ENCODE peak calls at places on chromosomes 13 and 19, in ten cellular contexts. O is esophagus muscularis mucosa, Y is suprapubic skin, U is HepG2, C is ovary, A is upper lobe of left lung, H is stomach, E is SK-N-SH, V is K562, F is GM12878. T is an unnamed sample.

GRCh38 chr19:49142866-49143335 is 12.3 kb downstream of the HRC start:
- DNase-seq in F (no peak), O (no peak), U (no peak), E (peak; percentile 95), H (peak; percentile 91), C (peak; percentile 74), Y (peak; percentile 82), A (peak; percentile 92), V (peak; percentile 97), T (peak; percentile 95)

GRCh38 chr19:45403781-45404556 is 900 bp downstream of the PPP1R13L start:
- DNase-seq in U (peak; percentile 70), A (peak; percentile 71), F (no peak), C (peak; percentile 60), H (peak; percentile 73), E (peak; percentile 64), V (peak; percentile 78), O (no peak), Y (peak; percentile 81), T (peak; percentile 73)

GRCh38 chr19:56142087-56142787 is 1.1 kb downstream of the ZNF444 start:
- DNase-seq in F (no peak), C (no peak), Y (no peak), E (no peak), H (peak; percentile 84), V (no peak), O (no peak), A (peak; percentile 82), U (peak; percentile 97), T (no peak)

GRCh38 chr19:46537136-46538097 is 41.8 kb upstream of the PNMA8B start:
- DNase-seq in V (peak; percentile 37), H (peak; percentile 65), U (no peak), A (peak; percentile 54), F (no peak), O (no peak), C (no peak), E (peak; percentile 70), Y (no peak), T (peak; percentile 75)

GRCh38 chr13:108911807-108912206 is 282.4 kb downstream of the MYO16 start:
- DNase-seq in F (no peak), H (no peak), V (no peak), U (no peak), A (no peak), Y (no peak), E (no peak), C (no peak), O (no peak), T (no peak)

GRCh38 chr13:51823861-51824260 is 19.9 kb upstream of the DHRS12 start:
- DNase-seq in O (no peak), V (no peak), A (no peak), E (no peak), C (no peak), Y (no peak), U (no peak), H (no peak), F (no peak), T (no peak)

GRCh38 chr13:93304868-93305613 is 78.4 kb downstream of the GPC6 start:
- DNase-seq in O (no peak), E (peak; percentile 16), H (no peak), V (no peak), F (no peak), A (no peak), U (no peak), C (no peak), Y (no peak), T (no peak)

GRCh38 chr19:46514589-46515289 is 19.1 kb upstream of the PNMA8B start:
- DNase-seq in Y (no peak), U (no peak), H (no peak), V (no peak), C (no peak), A (no peak), E (no peak), O (no peak), F (no peak), T (no peak)

GRCh38 chr19:28847468-28847867 is 365.5 kb downstream of the UQCRFS1 start:
- DNase-seq in E (no peak), H (no peak), C (no peak), A (no peak), U (no peak), Y (no peak), V (no peak), O (no peak), F (no peak), T (no peak)

GRCh38 chr13:78341032-78341431 is 262.3 kb downstream of the POU4F1 start:
- DNase-seq in Y (no peak), E (no peak), O (no peak), H (no peak), A (no peak), U (no peak), V (no peak), F (no peak), C (no peak), T (no peak)

GRCh38 chr19:42555801-42556200 is 27.5 kb upstream of the CEACAM1 start:
- DNase-seq in V (no peak), H (no peak), F (no peak), O (no peak), Y (no peak), E (no peak), U (no peak), A (no peak), C (no peak), T (no peak)

GRCh38 chr13:93794197-93794885 is 567.7 kb downstream of the GPC6 start:
- DNase-seq in U (no peak), C (no peak), O (no peak), A (no peak), V (no peak), H (no peak), F (no peak), E (no peak), Y (no peak), T (no peak)

GRCh38 chr13:108044929-108045328 is 170.4 kb downstream of the LIG4 start:
- DNase-seq in V (no peak), Y (no peak), H (no peak), E (no peak), C (no peak), U (no peak), O (no peak), F (no peak), A (no peak), T (no peak)

GRCh38 chr13:22927008-22927393 is 253.8 kb upstream of the SGCG start:
- DNase-seq in F (no peak), V (no peak), A (no peak), O (no peak), U (no peak), E (no peak), Y (no peak), H (no peak), C (no peak), T (no peak)

GRCh38 chr13:41032646-41033396 is 13.7 kb upstream of the ELF1 start:
- DNase-seq in A (no peak), C (no peak), O (no peak), Y (no peak), E (no peak), U (no peak), V (no peak), F (no peak), H (no peak), T (no peak)

GRCh38 chr19:15260939-15261338 is 28.7 kb upstream of the EPHX3 start:
- DNase-seq in V (no peak), U (no peak), E (peak; percentile 65), C (no peak), O (no peak), F (no peak), Y (no peak), A (no peak), H (no peak), T (no peak)
- TF ChIP-seq EP300 in V (no peak), U (no peak), E (no peak), C (no peak), O (no peak), F (no peak), Y (no peak), A (no peak), H (no peak), T (no peak)

GRCh38 chr13:24081388-24081787 is 79.1 kb upstream of the SPATA13 start:
- DNase-seq in V (no peak), A (no peak), U (no peak), E (no peak), F (no peak), C (peak; percentile 65), O (no peak), Y (no peak), H (no peak), T (no peak)

GRCh38 chr13:24086642-24087041 is 73.9 kb upstream of the SPATA13 start:
- DNase-seq in V (no peak), Y (no peak), O (no peak), U (no peak), F (no peak), H (no peak), A (no peak), E (no peak), C (peak; percentile 60), T (no peak)

GRCh38 chr13:24085662-24086061 is 74.9 kb upstream of the SPATA13 start:
- DNase-seq in C (no peak), E (no peak), U (peak; percentile 23), O (no peak), V (no peak), A (no peak), H (peak; percentile 48), F (no peak), Y (no peak), T (no peak)

GRCh38 chr13:24083141-24083540 is 77.4 kb upstream of the SPATA13 start:
- DNase-seq in H (no peak), U (no peak), V (no peak), F (no peak), E (no peak), Y (no peak), O (no peak), C (no peak), A (no peak), T (no peak)

GRCh38 chr13:24083722-24084421 is 76.6 kb upstream of the SPATA13 start:
- DNase-seq in V (no peak), Y (no peak), F (no peak), O (no peak), E (peak; percentile 24), H (no peak), A (no peak), U (no peak), C (no peak), T (no peak)
- H3K27ac ChIP-seq in V (no peak overlapping the region), Y (no peak overlapping the region), F (no peak overlapping the region), O (no peak overlapping the region), E (no peak overlapping the region), H (no peak overlapping the region), A (no peak overlapping the region), U (no peak overlapping the region), C (no peak overlapping the region), T (no peak overlapping the region)

DNA sequence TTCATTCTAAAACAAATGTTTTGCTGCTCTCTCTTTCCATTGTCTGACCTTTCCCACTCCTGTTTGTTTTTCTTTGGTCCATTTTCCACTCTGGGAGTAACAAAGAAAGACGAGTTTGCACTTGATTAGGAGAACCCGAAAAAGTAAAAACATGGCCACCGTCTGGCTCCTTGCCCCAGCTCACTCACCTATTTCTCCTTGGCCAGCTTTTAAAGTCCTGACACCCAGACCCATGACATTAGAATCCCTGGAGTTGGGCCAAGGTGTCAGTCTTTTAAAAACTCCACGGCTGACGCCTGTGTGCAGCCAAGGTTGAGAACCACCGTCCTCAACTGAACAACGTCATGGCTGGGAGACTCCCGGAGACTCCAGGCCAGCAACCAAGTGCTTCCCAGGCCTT is 63.6 kb upstream of the FLT1 start:
- DNase-seq in H (no peak), A (no peak), O (no peak), F (no peak), V (no peak), U (no peak), E (no peak), Y (no peak), C (no peak), T (no peak)
- H3K27me3 ChIP-seq in H (no peaks in the 10 kb centered on the region), A (no peaks in the 10 kb centered on the region), O (no peaks in the 10 kb centered on the region), F (no peaks in the 10 kb centered on the region), V (no peaks in the 10 kb centered on the region), U (no peaks in the 10 kb centered on the region), E (no peaks in the 10 kb centered on the region), Y (no peaks in the 10 kb centered on the region), C (no peaks in the 10 kb centered on the region), T (no peaks in the 10 kb centered on the region)

GRCh38 chr19:18945297-18945696 is 4.3 kb upstream of the HOMER3 start:
- DNase-seq in E (no peak), F (no peak), C (no peak), U (no peak), O (no peak), H (no peak), A (no peak), Y (no peak), V (no peak), T (no peak)
- TF ChIP-seq EP300 in E (no peak), F (no peak), C (no peak), U (no peak), O (no peak), H (no peak), A (no peak), Y (no peak), V (no peak), T (no peak)

T was measured in sigmoid colon.